ENCODE peak calls at places on chromosomes 7 and 10, in four cellular contexts. I is IMR-90, X is osteoblast, Z is Panc1. K is an unnamed sample.

GRCh38 chr7:136911362-136911761 is 42.9 kb downstream of the CHRM2 start:
- DNase-seq in I (peak; percentile 65), X (no peak), Z (peak; percentile 22), K (no peak)

GRCh38 chr10:70379581-70380176 is 2.7 kb downstream of the LRRC20 start:
- DNase-seq in I (no peak), Z (no peak), X (peak; percentile 71), K (no peak)

GRCh38 chr10:86423739-86424138 is 57.1 kb upstream of the GRID1 start:
- DNase-seq in X (no peak), Z (no peak), I (no peak), K (no peak)

GRCh38 chr10:113347508-113347907 is 205.3 kb upstream of the HABP2 start:
- DNase-seq in X (no peak), I (no peak), Z (no peak), K (no peak)

GRCh38 chr7:45402480-45403218 is 171.5 kb upstream of the ADCY1 start:
- DNase-seq in I (peak; percentile 31), X (peak; percentile 18), Z (no peak), K (peak; percentile 30)

GRCh38 chr7:148397056-148397455 is 193.5 kb upstream of the C7orf33 start:
- DNase-seq in Z (no peak), I (no peak), X (no peak), K (no peak)

GRCh38 chr10:104020020-104020419 is 53.1 kb downstream of the SLK start:
- DNase-seq in X (no peak), Z (no peak), I (no peak), K (no peak)

GRCh38 chr10:60430017-60430416 is 40.3 kb upstream of the ANK3 start:
- DNase-seq in X (peak; percentile 57), I (peak; percentile 82), Z (no peak), K (peak; percentile 40)

GRCh38 chr7:22834028-22834427 is 11.4 kb upstream of the TOMM7 start:
- DNase-seq in X (no peak), I (no peak), Z (no peak), K (no peak)

GRCh38 chr7:130380861-130381455 is 664 bp downstream of the CPA1 start:
- DNase-seq in Z (no peak), X (peak; percentile 19), I (no peak), K (no peak)

GRCh38 chr7:19674266-19674960 is 34.4 kb downstream of the POLR1F start:
- DNase-seq in Z (no peak), I (no peak), X (no peak), K (no peak)

GRCh38 chr10:91908358-91909177 is 718 bp downstream of the FGFBP3 start:
- DNase-seq in I (peak; percentile 67), Z (peak; percentile 87), X (peak; percentile 93), K (no peak)
- TF ChIP-seq CTCF in I (peak; percentile 38), Z (peak; percentile 95), X (peak; percentile 25), K (peak; percentile 32)

GRCh38 chr10:32371101-32371500 is 24.1 kb upstream of the EPC1 start:
- DNase-seq in X (no peak), Z (no peak), I (no peak), K (no peak)

GRCh38 chr10:32372000-32372875 is 25.3 kb upstream of the EPC1 start:
- DNase-seq in Z (no peak), I (no peak), X (no peak), K (no peak)

GRCh38 chr10:32374605-32375004 is 27.6 kb upstream of the EPC1 start:
- DNase-seq in X (no peak), Z (no peak), I (no peak), K (no peak)

GRCh38 chr10:32373496-32373895 is 26.5 kb upstream of the EPC1 start:
- DNase-seq in X (no peak), I (no peak), Z (no peak), K (no peak)

DNA sequence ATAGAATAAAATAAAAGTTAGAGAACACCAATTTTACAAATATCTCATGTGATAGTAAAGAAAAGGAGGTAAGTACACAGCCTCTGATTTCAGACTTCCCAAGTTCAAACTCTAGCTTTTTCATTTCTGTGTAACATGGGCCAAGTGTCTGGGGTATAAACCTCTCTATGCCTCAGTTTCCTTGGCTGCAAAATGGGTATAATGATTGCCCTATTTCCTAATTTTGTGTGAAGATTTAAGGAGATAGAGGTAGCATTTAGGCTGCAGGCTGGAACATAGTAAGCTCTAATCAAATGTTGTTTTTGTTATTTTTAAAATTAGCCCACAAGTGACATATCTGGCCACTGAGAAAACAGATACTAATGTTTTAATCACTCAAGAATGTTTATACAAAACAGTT is 26.1 kb upstream of the EPC1 start:
- DNase-seq in X (no peak), I (no peak), Z (no peak), K (no peak)
- H3K4me3 ChIP-seq in X (no peak overlapping the region), I (no peak overlapping the region), Z (no peak overlapping the region), K (no peak overlapping the region)

GRCh38 chr10:106980711-106981460 is 183.6 kb downstream of the SORCS1 start:
- DNase-seq in Z (no peak), X (no peak), I (no peak), K (no peak)
- TF ChIP-seq CTCF in Z (no peak), X (no peak), I (no peak), K (peak; percentile 21)

GRCh38 chr7:28512648-28513435 is 100.5 kb downstream of the CREB5 start:
- DNase-seq in I (no peak), X (no peak), Z (no peak), K (no peak)
- H3K4me3 ChIP-seq in I (no peak overlapping the region), X (no peak overlapping the region), Z (no peak overlapping the region), K (no peak overlapping the region)

DNA sequence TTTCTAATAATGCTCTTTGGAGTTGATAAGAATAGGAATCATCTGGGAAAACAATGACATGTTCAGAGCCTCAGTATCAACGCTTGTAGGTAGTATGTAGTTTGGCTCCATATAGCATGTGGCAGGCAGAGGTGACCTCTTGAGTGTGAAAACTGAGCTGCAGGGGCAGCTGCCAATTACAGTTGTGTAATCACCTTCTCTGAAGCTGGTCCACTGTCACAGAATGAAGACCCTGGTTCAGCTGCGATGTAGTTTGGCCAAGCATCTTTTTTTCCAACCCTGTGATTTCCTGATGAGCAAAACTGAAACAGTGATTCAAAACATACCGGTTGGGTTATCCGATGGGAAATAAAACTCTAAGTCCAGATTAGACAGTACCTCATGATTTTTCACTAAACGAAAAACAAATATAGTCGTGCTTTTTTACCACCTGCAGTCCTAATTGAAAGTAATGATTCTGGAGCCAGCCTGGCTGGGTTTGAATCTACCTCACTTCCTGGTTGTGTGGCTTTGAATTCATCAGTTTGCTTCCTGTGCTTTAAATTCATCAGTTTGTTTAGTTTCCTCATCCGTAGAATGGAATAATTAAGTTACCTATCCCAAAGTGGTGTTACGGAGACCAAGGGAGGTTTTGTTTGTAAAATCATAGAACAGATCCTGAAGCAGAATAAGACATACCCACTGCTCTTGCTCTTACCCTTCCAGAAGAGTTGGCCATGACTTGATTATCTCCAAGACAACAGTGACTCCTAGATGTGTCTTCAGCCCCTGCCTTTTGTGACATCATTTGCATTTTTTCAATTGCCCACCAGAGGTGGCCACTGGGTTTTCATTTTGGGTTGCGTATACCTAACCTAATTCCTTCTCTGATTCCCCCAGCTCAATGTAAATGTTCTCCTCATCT is 87.4 kb downstream of the CELF2 start:
- DNase-seq in Z (no peak), X (no peak), I (no peak), K (no peak)
- TF ChIP-seq CTCF in Z (no peak), X (no peak), I (no peak), K (no peak)

DNA sequence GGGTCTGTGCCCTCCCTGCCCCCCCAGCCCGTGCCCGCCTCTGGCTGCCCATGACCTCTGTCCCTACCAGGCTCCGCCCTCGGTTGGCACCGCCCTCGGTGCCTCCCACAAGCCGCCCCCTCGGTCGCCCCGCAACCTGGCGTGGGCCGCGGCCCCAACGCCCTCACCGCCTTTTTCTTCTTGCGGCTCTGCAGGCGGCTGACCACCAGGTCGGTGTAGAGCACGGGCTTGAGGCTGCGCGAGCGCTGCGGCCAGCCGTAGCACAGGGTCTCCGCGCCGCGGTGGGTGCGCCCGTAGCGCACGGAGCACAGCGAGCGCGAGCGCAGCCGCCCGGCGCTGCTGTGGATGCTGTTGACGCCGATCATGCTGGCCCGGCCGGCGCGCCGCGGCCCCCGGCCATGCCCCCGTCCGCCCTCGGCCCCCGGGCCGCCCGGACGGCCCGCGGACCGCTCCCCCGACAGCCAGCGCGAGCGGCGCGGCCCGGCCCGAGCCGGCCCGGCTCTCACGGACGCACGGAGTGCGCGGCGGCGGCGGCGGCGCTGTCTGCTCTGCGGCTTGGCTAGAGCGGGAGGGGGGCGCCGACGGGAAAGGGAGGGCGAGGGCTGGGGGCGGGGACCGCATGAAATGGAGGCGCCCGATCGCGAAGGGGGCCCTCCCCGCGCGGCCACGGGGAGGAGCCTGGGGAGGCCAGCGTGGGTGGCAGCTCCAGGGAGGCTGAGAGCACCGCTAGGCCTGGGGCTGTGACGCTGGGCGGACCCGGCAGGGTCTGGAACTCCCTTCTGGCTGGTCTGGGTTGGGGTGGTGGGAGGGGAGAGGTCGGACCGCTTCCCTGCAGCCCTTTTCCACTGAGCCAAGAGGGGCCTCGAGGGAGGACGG is 9.6 kb downstream of the PSD start:
- DNase-seq in I (peak; percentile 44), X (peak; percentile 94), Z (no peak), K (no peak)
- H3K4me3 ChIP-seq in I (peak overlapping the region; percentile 80), X (peak overlapping the region; percentile 66), Z (peak overlapping the region; percentile 53), K (peak overlapping the region; percentile 42)

GRCh38 chr10:43267811-43268210 is 946 bp upstream of the RASGEF1A start:
- DNase-seq in Z (no peak), I (no peak), X (peak; percentile 83), K (no peak)

GRCh38 chr10:43264987-43265798 is 1.7 kb downstream of the RASGEF1A start:
- DNase-seq in I (no peak), Z (no peak), X (peak; percentile 85), K (no peak)

GRCh38 chr10:43263551-43264323 is 3.1 kb downstream of the RASGEF1A start:
- DNase-seq in I (no peak), X (peak; percentile 94), Z (no peak), K (no peak)

GRCh38 chr10:43264324-43264986 is 2.4 kb downstream of the RASGEF1A start:
- DNase-seq in Z (no peak), I (no peak), X (no peak), K (no peak)

GRCh38 chr10:43265799-43266721 is 805 bp downstream of the RASGEF1A start:
- DNase-seq in I (no peak), Z (peak; percentile 30), X (peak; percentile 90), K (no peak)
- TF ChIP-seq CTCF in I (no peak), Z (peak; percentile 93), X (no peak), K (peak; percentile 60)

DNA sequence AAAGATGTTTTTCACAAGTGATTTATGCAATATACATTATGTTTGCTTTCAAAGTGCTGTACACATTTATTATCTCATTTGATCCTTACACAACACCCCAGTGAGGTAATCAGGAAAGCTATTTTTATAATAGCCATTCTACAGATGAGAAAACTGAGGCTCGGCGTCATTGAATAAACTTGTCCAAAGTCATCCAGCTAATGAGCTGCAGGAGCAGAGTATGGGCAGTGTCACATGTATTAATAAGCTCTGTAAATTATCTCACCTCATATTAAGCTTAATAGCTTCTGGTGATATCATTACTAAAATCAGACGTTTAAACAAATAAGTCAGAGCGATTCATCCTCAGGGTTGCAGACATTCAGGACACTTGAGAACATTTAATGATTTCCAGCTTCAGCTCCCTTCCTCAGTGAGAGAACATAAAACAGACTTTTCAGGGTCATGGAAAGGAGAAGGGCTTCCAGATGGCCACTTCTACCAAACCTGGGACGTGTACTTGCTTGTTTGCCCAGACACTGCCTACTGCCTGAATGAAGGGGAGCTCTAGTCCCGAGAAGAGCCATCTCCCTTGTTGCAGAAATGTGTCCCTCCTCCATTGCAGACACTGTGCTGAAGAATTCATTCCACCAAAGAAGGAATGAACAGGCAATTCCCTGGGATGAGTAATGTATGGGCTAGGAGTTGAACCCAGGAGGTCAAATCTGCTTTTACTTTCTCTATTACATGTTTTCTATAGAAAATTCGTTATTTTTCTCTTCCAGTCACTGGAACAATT is 20.5 kb upstream of the FZD1 start:
- DNase-seq in I (peak; percentile 59), X (no peak), Z (no peak), K (no peak)
- H3K4me3 ChIP-seq in I (no peak overlapping the region), X (no peak overlapping the region), Z (no peak overlapping the region), K (no peak overlapping the region)

K was measured in epithelial cell of proximal tubule.